ENCODE peak calls at places on chromosomes 13 and 19, in nine cellular contexts. H is neuronal stem cell, C is adrenal gland, Z is fibroblast of lung, D is uterus, I is heart left ventricle, Y is heart right ventricle, O is adipocyte, M is hepatocyte. L is an unnamed sample. For H3K4me1, the result is how much of the 10 kb centered on the place peaks cover.

GRCh38 chr19:31979362-31979761 is 366.0 kb upstream of the ZNF507 start:
- DNase-seq in H (no peak), O (no peak), I (no peak), Z (no peak), D (no peak), M (no peak), C (no peak), Y (no peak), L (no peak)

GRCh38 chr13:74040200-74040599 is 94.0 kb downstream of the KLF12 start:
- DNase-seq in Y (peak), H (peak), I (peak), O (no peak), Z (peak), D (no peak), M (peak), C (no peak), L (peak)

GRCh38 chr13:91313103-91313502 is 34.4 kb upstream of the MIR17HG start:
- DNase-seq in I (no peak), O (peak), D (no peak), H (no peak), Z (peak), M (peak), C (no peak), Y (no peak), L (no peak)

GRCh38 chr19:3608079-3608641 is 1.5 kb upstream of the TBXA2R start:
- DNase-seq in M (no peak), I (no peak), C (peak), Y (no peak), O (no peak), Z (no peak), H (no peak), D (no peak), L (no peak)

GRCh38 chr13:100694722-100695644 is 20.4 kb upstream of the TMTC4 start:
- DNase-seq in I (no peak), Y (no peak), M (peak), O (peak), H (peak), C (peak), D (no peak), Z (peak), L (no peak)

GRCh38 chr13:63731896-63732295 is 2316.2 kb upstream of the PCDH20 start:
- DNase-seq in C (no peak), Y (no peak), Z (no peak), H (no peak), M (peak), O (no peak), I (no peak), D (no peak), L (no peak)

GRCh38 chr13:41678320-41678719 is 221.0 kb downstream of the RGCC start:
- DNase-seq in O (peak), I (no peak), Y (no peak), D (no peak), Z (peak), C (no peak), H (no peak), M (no peak), L (no peak)

GRCh38 chr19:3836887-3837286 is 32.0 kb downstream of the ZFR2 start:
- DNase-seq in O (no peak), Z (no peak), D (no peak), C (no peak), I (no peak), Y (no peak), H (no peak), M (no peak), L (no peak)

GRCh38 chr19:55857974-55858373 is 21.6 kb downstream of the NLRP4 start:
- DNase-seq in M (no peak), Y (no peak), O (no peak), I (no peak), C (no peak), D (no peak), Z (no peak), H (no peak), L (no peak)

GRCh38 chr19:4557971-4558941 is 1.2 kb downstream of the SEMA6B start:
- DNase-seq in H (no peak), Y (no peak), M (peak), I (no peak), D (no peak), Z (no peak), C (no peak), O (peak), L (peak)

GRCh38 chr13:21365574-21365973 is 93.5 kb downstream of the ZDHHC20 start:
- DNase-seq in H (no peak), M (no peak), C (no peak), O (no peak), D (no peak), I (no peak), Y (no peak), Z (no peak), L (no peak)

GRCh38 chr19:1007399-1007745 is 7.2 kb downstream of the GRIN3B start:
- DNase-seq in I (no peak), O (no peak), M (no peak), H (no peak), D (no peak), C (no peak), Y (no peak), Z (no peak), L (peak)

GRCh38 chr19:6963937-6964336 is 57.3 kb downstream of the MBD3L2B start:
- DNase-seq in Y (no peak), O (no peak), Z (no peak), C (no peak), I (no peak), M (no peak), H (no peak), D (no peak), L (no peak)

GRCh38 chr13:104204177-104204576 is 1138.0 kb upstream of the SLC10A2 start:
- DNase-seq in I (no peak), Z (no peak), M (no peak), H (no peak), D (no peak), O (no peak), Y (no peak), C (no peak), L (no peak)

GRCh38 chr19:47716270-47716937 is 3.2 kb downstream of the EHD2 start:
- DNase-seq in H (no peak), O (no peak), M (no peak), D (no peak), Y (peak), C (peak), I (no peak), Z (no peak), L (no peak)
- H3K4me3 ChIP-seq in H (no peak), O (peak), M (no peak), D (no peak), Y (peak), C (no peak), I (peak), Z (peak), L (no peak)

GRCh38 chr19:10747674-10748073 is 29.8 kb downstream of the DNM2 start:
- DNase-seq in Z (no peak), Y (no peak), O (no peak), H (no peak), I (no peak), C (no peak), D (no peak), M (no peak), L (peak)

GRCh38 chr19:10748924-10749434 is 31.1 kb downstream of the DNM2 start:
- DNase-seq in D (no peak), O (peak), M (peak), H (no peak), I (no peak), Z (no peak), C (peak), Y (peak), L (peak)

GRCh38 chr19:10744848-10745293 is 27.0 kb downstream of the DNM2 start:
- DNase-seq in Z (no peak), H (no peak), Y (no peak), D (no peak), M (no peak), I (no peak), C (no peak), O (no peak), L (no peak)

GRCh38 chr19:10748195-10748923 is 30.5 kb downstream of the DNM2 start:
- DNase-seq in C (no peak), Z (no peak), O (no peak), Y (no peak), I (no peak), H (no peak), D (no peak), M (no peak), L (no peak)

GRCh38 chr19:10747271-10747670 is 29.4 kb downstream of the DNM2 start:
- DNase-seq in H (no peak), D (no peak), Z (no peak), O (no peak), C (no peak), M (no peak), Y (no peak), I (no peak), L (no peak)
- H3K4me1 ChIP-seq in H (under half), D (under half), Z (under half), O (under half), C (under half), M (under half), Y (half or more), I (half or more), L (under half)

GRCh38 chr13:30763786-30764440 is 28.6 kb downstream of the ALOX5AP start:
- DNase-seq in H (no peak), D (no peak), C (no peak), I (no peak), Z (peak), O (no peak), Y (no peak), M (no peak), L (no peak)
- H3K4me3 ChIP-seq in H (no peak), D (no peak), C (no peak), I (no peak), Z (no peak), O (no peak), Y (no peak), M (no peak), L (no peak)

GRCh38 chr19:34218818-34219164 is 35.6 kb upstream of the GARRE1 start:
- DNase-seq in I (no peak), M (no peak), Z (no peak), O (no peak), Y (no peak), D (no peak), H (no peak), C (no peak), L (no peak)

GRCh38 chr19:34224996-34225658 is 29.2 kb upstream of the GARRE1 start:
- DNase-seq in C (no peak), M (no peak), I (no peak), O (peak), H (no peak), D (no peak), Z (peak), Y (no peak), L (no peak)

GRCh38 chr19:34220472-34221063 is 33.8 kb upstream of the GARRE1 start:
- DNase-seq in Y (no peak), O (peak), M (peak), I (peak), H (peak), Z (peak), C (peak), D (peak), L (peak)

GRCh38 chr19:34225659-34226015 is 28.7 kb upstream of the GARRE1 start:
- DNase-seq in C (no peak), O (no peak), Z (peak), Y (no peak), D (no peak), M (no peak), H (no peak), I (no peak), L (no peak)

GRCh38 chr19:34222386-34222785 is 32.0 kb upstream of the GARRE1 start:
- DNase-seq in H (no peak), Z (no peak), Y (no peak), D (no peak), I (no peak), O (no peak), M (no peak), C (no peak), L (no peak)
- H3K4me1 ChIP-seq in H (under half), Z (under half), Y (under half), D (under half), I (under half), O (under half), M (under half), C (under half), L (under half)

GRCh38 chr13:34351134-34351533 is 533.2 kb downstream of the RFC3 start:
- DNase-seq in D (no peak), O (no peak), Y (no peak), M (no peak), C (no peak), Z (no peak), I (no peak), H (no peak), L (no peak)
- H3K4me3 ChIP-seq in D (no peak), O (no peak), Y (no peak), M (no peak), C (no peak), Z (no peak), I (no peak), H (no peak), L (no peak)

DNA sequence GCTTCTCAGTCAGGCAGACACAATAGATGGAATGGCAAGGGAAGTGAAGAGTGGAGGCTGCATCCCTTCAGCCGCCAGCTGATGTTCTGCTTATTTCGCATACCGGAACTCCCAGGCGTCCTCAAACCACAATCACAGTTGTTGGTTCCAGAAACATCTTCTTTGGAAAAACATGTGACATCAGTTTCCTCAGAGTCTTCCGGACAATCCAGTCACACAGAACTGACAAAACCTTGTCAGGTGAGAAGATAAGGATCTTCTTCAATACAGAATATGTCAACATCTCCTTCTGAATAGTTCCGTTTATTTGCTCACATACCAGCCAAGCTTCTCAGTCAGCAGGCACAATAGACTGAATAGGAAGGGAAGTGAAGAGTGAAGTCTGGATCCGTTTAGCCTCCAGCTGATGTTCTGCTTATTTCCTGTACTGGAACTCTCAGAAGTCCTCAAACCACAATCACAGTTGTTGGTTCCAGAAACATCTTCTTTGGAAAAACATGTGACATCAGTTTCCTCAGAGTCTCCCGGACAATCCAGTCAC is 45.1 kb upstream of the CEACAM21 start:
- DNase-seq in C (no peak), I (peak), O (no peak), Y (no peak), D (no peak), Z (no peak), M (no peak), H (no peak), L (no peak)
- H3K4me1 ChIP-seq in C (under half), I (under half), O (under half), Y (half or more), D (under half), Z (under half), M (under half), H (under half), L (under half)

DNA sequence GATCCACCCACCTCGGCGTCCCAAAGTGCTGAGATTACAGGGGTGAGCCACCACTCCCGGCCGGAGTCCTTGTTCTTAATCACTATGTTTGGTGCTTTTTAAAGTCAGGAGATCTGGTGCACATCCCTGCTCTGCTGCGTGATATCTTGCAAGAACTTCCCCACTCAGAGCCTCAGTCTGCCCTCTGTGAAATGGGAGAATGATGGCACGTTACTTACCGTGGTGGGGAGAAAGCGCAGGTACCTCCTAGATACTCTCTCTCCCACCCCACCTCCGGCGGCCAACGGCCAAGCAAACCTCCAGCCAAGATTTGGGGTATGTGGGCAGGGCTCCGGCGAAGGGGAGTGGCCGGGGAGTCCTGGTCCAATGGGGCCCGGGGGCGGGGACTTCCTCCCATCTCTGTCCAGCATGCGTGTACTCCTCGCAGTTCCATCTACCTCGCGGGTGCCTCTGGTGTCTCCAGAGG is at the start of gene RYR1:
- DNase-seq in Z (no peak), H (peak), I (peak), M (peak), Y (peak), C (peak), O (peak), D (no peak), L (peak)
- H3K4me3 ChIP-seq in Z (no peak), H (peak), I (peak), M (no peak), Y (no peak), C (no peak), O (no peak), D (no peak), L (no peak)